ENCODE peak calls at places on chromosomes 5 and 9, in nine cellular contexts. B is mammary epithelial cell; E is left ventricle myocardium inferior; C is heart right ventricle; P is A549; T is stomach; R is tibial artery; H is naive thymus-derived CD4-positive, alpha-beta T cell; Q is CD4-positive, CD25-positive, alpha-beta regulatory T cell. I is an unnamed sample. For H3K4me1, the result is how much of the 10 kb centered on the place peaks cover.

GRCh38 chr5:96567188-96567587 is 95.0 kb upstream of the CAST start:
- DNase-seq in B (peak), E (no peak), C (no peak), P (no peak), T (no peak), R (no peak), H (no peak), Q (no peak), I (peak)

GRCh38 chr5:177472460-177473441 is 683 bp downstream of the DBN1 start:
- DNase-seq in B (no peak), E (no peak), C (no peak), P (no peak), T (peak), R (no peak), H (no peak), Q (peak), I (peak)

GRCh38 chr9:71675857-71676165 is 92.5 kb downstream of the CEMIP2 start:
- DNase-seq in B (peak), E (no peak), C (no peak), P (no peak), T (no peak), R (no peak), H (no peak), Q (no peak), I (no peak)

GRCh38 chr9:118836891-118837290 is 532.3 kb downstream of the BRINP1 start:
- DNase-seq in B (no peak), E (no peak), C (no peak), P (no peak), T (no peak), R (no peak), H (no peak), Q (no peak), I (no peak)

GRCh38 chr5:44605926-44606325 is 202.8 kb upstream of the MRPS30 start:
- DNase-seq in B (no peak), E (no peak), C (no peak), P (no peak), T (no peak), R (no peak), H (no peak), Q (no peak), I (no peak)

GRCh38 chr9:38671748-38672147 is 48.2 kb downstream of the FAM240B start:
- DNase-seq in B (no peak), E (no peak), C (no peak), P (no peak), T (no peak), R (no peak), H (no peak), Q (no peak), I (no peak)

GRCh38 chr5:151221574-151221973 is 2.3 kb downstream of the CCDC69 start:
- DNase-seq in B (no peak), E (no peak), C (no peak), P (no peak), T (no peak), R (no peak), H (no peak), Q (no peak), I (peak)

GRCh38 chr9:107969141-107969540 is 479.6 kb upstream of the KLF4 start:
- DNase-seq in B (no peak), E (no peak), C (no peak), P (no peak), T (no peak), R (no peak), H (no peak), Q (no peak), I (no peak)

GRCh38 chr9:26888271-26888670 is 4.3 kb downstream of the CAAP1 start:
- DNase-seq in B (no peak), E (no peak), C (no peak), P (no peak), T (no peak), R (no peak), H (no peak), Q (no peak), I (no peak)

GRCh38 chr5:169706758-169707450 is 69.8 kb downstream of the DOCK2 start:
- DNase-seq in B (peak), E (no peak), C (no peak), P (peak), T (no peak), R (no peak), H (no peak), Q (no peak), I (peak)

GRCh38 chr5:57173318-57174127 is at the start of gene GPBP1:
- DNase-seq in B (peak), E (peak), C (peak), P (peak), T (peak), R (peak), H (peak), Q (peak), I (peak)

GRCh38 chr5:17373406-17374110 is 124.5 kb upstream of the TAF11L2 start:
- DNase-seq in B (no peak), E (no peak), C (no peak), P (no peak), T (no peak), R (no peak), H (no peak), Q (no peak), I (peak)
- H3K4me1 ChIP-seq in B (under half), E (under half), C (under half), P (under half), T (under half), R (under half), H (under half), Q (under half), I (under half)

GRCh38 chr9:87592554-87593394 is 95.1 kb downstream of the DAPK1 start:
- DNase-seq in B (no peak), E (peak), C (peak), P (no peak), T (peak), R (peak), H (no peak), Q (no peak), I (peak)
- H3K4me1 ChIP-seq in B (under half), E (under half), C (under half), P (under half), T (half or more), R (under half), H (under half), Q (under half), I (under half)

GRCh38 chr5:173924899-173925298 is 36.8 kb downstream of the CPEB4 start:
- DNase-seq in B (no peak), E (no peak), C (no peak), P (no peak), T (no peak), R (no peak), H (no peak), Q (no peak), I (no peak)
- H3K4me1 ChIP-seq in B (under half), E (half or more), C (half or more), P (half or more), T (under half), R (half or more), H (under half), Q (under half), I (under half)

DNA sequence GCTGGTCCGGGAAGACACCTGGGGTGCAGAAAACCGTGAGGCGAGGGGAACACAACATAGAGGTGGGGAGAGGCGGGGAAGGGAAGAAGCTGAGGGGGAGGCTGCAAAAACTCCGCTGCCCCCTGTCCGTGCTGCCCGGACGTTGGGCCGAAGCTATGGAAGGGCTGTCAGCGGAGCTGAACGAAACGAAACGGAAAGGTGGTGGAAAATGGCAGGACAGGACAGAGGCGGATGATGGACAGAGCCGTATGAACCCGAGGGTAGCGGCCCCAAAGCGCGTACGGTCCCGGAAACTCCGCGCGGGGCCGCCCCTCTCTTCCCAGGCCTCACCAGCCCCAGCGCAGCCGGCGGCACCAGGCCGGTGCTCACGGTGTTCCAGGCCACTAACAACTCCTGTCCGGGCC is 272 bp downstream of the ANAPC2 start:
- DNase-seq in B (no peak), E (no peak), C (no peak), P (no peak), T (no peak), R (no peak), H (no peak), Q (no peak), I (no peak)
- H3K4me1 ChIP-seq in B (under half), E (half or more), C (under half), P (under half), T (half or more), R (under half), H (under half), Q (under half), I (under half)